ENCODE peak calls at places on chromosomes 16 and 17, in five cellular contexts. R is stimulated activated CD8-positive, alpha-beta memory T cell treated with anti-CD3 and anti-CD28 coated beads, Interleukin-7, amount 100 ng/mL, for 1 hour; T is left colon; M is osteocyte; A is astrocyte of the spinal cord. V is an unnamed sample.

GRCh38 chr17:7851438-7852261 is 3.2 kb upstream of the TMEM88 start:
- DNase-seq in T (peak; percentile 95), A (peak; percentile 81), R (peak; percentile 80), M (peak; percentile 95), V (peak; percentile 92)

GRCh38 chr16:85715169-85716015 is 26.6 kb upstream of the GINS2 start:
- DNase-seq in R (no peak), T (no peak), M (no peak), A (no peak), V (no peak)

GRCh38 chr16:1871974-1872635 is at the start of gene MEIOB:
- DNase-seq in R (no peak), M (peak; percentile 87), A (peak; percentile 6), T (peak; percentile 58), V (no peak)

GRCh38 chr16:70253291-70254094 is 1.8 kb upstream of the EXOSC6 start:
- DNase-seq in M (peak; percentile 85), A (peak; percentile 41), R (no peak), T (peak; percentile 44), V (no peak)

GRCh38 chr16:86510465-86511261 is at the start of gene FOXF1:
- DNase-seq in T (no peak), M (no peak), R (no peak), A (peak; percentile 67), V (no peak)

GRCh38 chr17:79954281-79955166 is 81.1 kb downstream of the TBC1D16 start:
- DNase-seq in M (no peak), R (no peak), A (no peak), T (no peak), V (no peak)

GRCh38 chr17:55852734-55853133 is 101.9 kb downstream of the PCTP start:
- DNase-seq in M (no peak), R (no peak), A (no peak), T (no peak), V (no peak)

GRCh38 chr17:57762375-57762916 is 17.3 kb upstream of the CCDC182 start:
- DNase-seq in M (no peak), T (no peak), R (no peak), A (no peak), V (no peak)

GRCh38 chr16:89861648-89862047 is 11.7 kb upstream of the TCF25 start:
- DNase-seq in T (no peak), R (no peak), A (no peak), M (no peak), V (no peak)

GRCh38 chr17:57471941-57472368 is 215.6 kb downstream of the MSI2 start:
- DNase-seq in M (no peak), R (no peak), T (no peak), A (no peak), V (no peak)

GRCh38 chr17:1379930-1380313 is 20.1 kb downstream of the YWHAE start:
- DNase-seq in T (no peak), M (no peak), R (no peak), A (no peak), V (no peak)

GRCh38 chr16:12626411-12626810 is 177.3 kb downstream of the CPPED1 start:
- DNase-seq in A (no peak), R (no peak), M (no peak), T (no peak), V (no peak)

GRCh38 chr16:63461248-63461841 is 1425.1 kb upstream of the CDH8 start:
- DNase-seq in A (peak; percentile 56), M (no peak), R (no peak), T (peak; percentile 5), V (no peak)